ENCODE peak calls at places on chromosome 21, in ten cellular contexts. One of them, this sample, is unnamed.

GRCh38 chr21:35635994-35636393 is 424.3 kb downstream of the SETD4 start:
- DNase-seq in effector memory CD8-positive, alpha-beta T cell: no peak
- DNase-seq in nucleus accumbens: no peak
- DNase-seq in AG08396: no peak
- DNase-seq in Right ventricle myocardium superior: no peak
- DNase-seq in stimulated activated CD4-positive, alpha-beta T cell treated with anti-CD3 and anti-CD28 coated beads, Interleukin-2, amount 100 ng/mL, for 24 hours: no peak
- DNase-seq in gastrocnemius medialis: no peak
- DNase-seq in fibroblast of lung: no peak
- DNase-seq in NCI-H69: no peak
- DNase-seq in posterior cingulate gyrus: no peak
- DNase-seq in this sample: no peak

GRCh38 chr21:45497846-45498645 is 44.2 kb downstream of the SLC19A1 start:
- DNase-seq in nucleus accumbens: no peak
- DNase-seq in AG08396: no peak
- DNase-seq in fibroblast of lung: no peak
- DNase-seq in effector memory CD8-positive, alpha-beta T cell: no peak
- DNase-seq in Right ventricle myocardium superior: peak
- DNase-seq in NCI-H69: no peak
- DNase-seq in posterior cingulate gyrus: no peak
- DNase-seq in stimulated activated CD4-positive, alpha-beta T cell treated with anti-CD3 and anti-CD28 coated beads, Interleukin-2, amount 100 ng/mL, for 24 hours: no peak
- DNase-seq in gastrocnemius medialis: no peak
- DNase-seq in this sample: no peak

GRCh38 chr21:42854246-42855010 is 24.9 kb downstream of the WDR4 start:
- DNase-seq in nucleus accumbens: no peak
- DNase-seq in Right ventricle myocardium superior: no peak
- DNase-seq in AG08396: no peak
- DNase-seq in fibroblast of lung: no peak
- DNase-seq in NCI-H69: no peak
- DNase-seq in effector memory CD8-positive, alpha-beta T cell: no peak
- DNase-seq in posterior cingulate gyrus: no peak
- DNase-seq in gastrocnemius medialis: no peak
- DNase-seq in stimulated activated CD4-positive, alpha-beta T cell treated with anti-CD3 and anti-CD28 coated beads, Interleukin-2, amount 100 ng/mL, for 24 hours: no peak
- DNase-seq in this sample: no peak

GRCh38 chr21:16330340-16331319 is 600.8 kb downstream of the USP25 start:
- DNase-seq in stimulated activated CD4-positive, alpha-beta T cell treated with anti-CD3 and anti-CD28 coated beads, Interleukin-2, amount 100 ng/mL, for 24 hours: no peak
- DNase-seq in posterior cingulate gyrus: no peak
- DNase-seq in Right ventricle myocardium superior: no peak
- DNase-seq in fibroblast of lung: peak
- DNase-seq in gastrocnemius medialis: no peak
- DNase-seq in nucleus accumbens: peak
- DNase-seq in effector memory CD8-positive, alpha-beta T cell: no peak
- DNase-seq in AG08396: peak
- DNase-seq in NCI-H69: peak
- DNase-seq in this sample: no peak

GRCh38 chr21:35427320-35428040 is 378.4 kb upstream of the RUNX1 start:
- DNase-seq in Right ventricle myocardium superior: peak
- DNase-seq in stimulated activated CD4-positive, alpha-beta T cell treated with anti-CD3 and anti-CD28 coated beads, Interleukin-2, amount 100 ng/mL, for 24 hours: no peak
- DNase-seq in gastrocnemius medialis: no peak
- DNase-seq in NCI-H69: no peak
- DNase-seq in posterior cingulate gyrus: no peak
- DNase-seq in AG08396: no peak
- DNase-seq in nucleus accumbens: no peak
- DNase-seq in fibroblast of lung: no peak
- DNase-seq in effector memory CD8-positive, alpha-beta T cell: no peak
- DNase-seq in this sample: no peak

GRCh38 chr21:33943293-33943692 is 27.7 kb upstream of the ATP5PO start:
- DNase-seq in gastrocnemius medialis: no peak
- DNase-seq in effector memory CD8-positive, alpha-beta T cell: no peak
- DNase-seq in stimulated activated CD4-positive, alpha-beta T cell treated with anti-CD3 and anti-CD28 coated beads, Interleukin-2, amount 100 ng/mL, for 24 hours: no peak
- DNase-seq in NCI-H69: no peak
- DNase-seq in nucleus accumbens: no peak
- DNase-seq in fibroblast of lung: no peak
- DNase-seq in AG08396: no peak
- DNase-seq in posterior cingulate gyrus: no peak
- DNase-seq in Right ventricle myocardium superior: no peak
- DNase-seq in this sample: no peak

GRCh38 chr21:43370091-43370658 is 56.8 kb downstream of the SIK1 start:
- DNase-seq in gastrocnemius medialis: no peak
- DNase-seq in Right ventricle myocardium superior: no peak
- DNase-seq in AG08396: no peak
- DNase-seq in stimulated activated CD4-positive, alpha-beta T cell treated with anti-CD3 and anti-CD28 coated beads, Interleukin-2, amount 100 ng/mL, for 24 hours: no peak
- DNase-seq in NCI-H69: peak
- DNase-seq in nucleus accumbens: no peak
- DNase-seq in fibroblast of lung: peak
- DNase-seq in effector memory CD8-positive, alpha-beta T cell: no peak
- DNase-seq in posterior cingulate gyrus: peak
- DNase-seq in this sample: no peak

GRCh38 chr21:16536661-16537359 is 807.0 kb downstream of the USP25 start:
- DNase-seq in nucleus accumbens: no peak
- DNase-seq in Right ventricle myocardium superior: no peak
- DNase-seq in stimulated activated CD4-positive, alpha-beta T cell treated with anti-CD3 and anti-CD28 coated beads, Interleukin-2, amount 100 ng/mL, for 24 hours: no peak
- DNase-seq in fibroblast of lung: peak
- DNase-seq in posterior cingulate gyrus: no peak
- DNase-seq in effector memory CD8-positive, alpha-beta T cell: no peak
- DNase-seq in NCI-H69: no peak
- DNase-seq in AG08396: no peak
- DNase-seq in gastrocnemius medialis: no peak
- DNase-seq in this sample: no peak

GRCh38 chr21:45343891-45344290 is 56.2 kb upstream of the POFUT2 start:
- DNase-seq in Right ventricle myocardium superior: no peak
- DNase-seq in fibroblast of lung: no peak
- DNase-seq in effector memory CD8-positive, alpha-beta T cell: no peak
- DNase-seq in nucleus accumbens: no peak
- DNase-seq in stimulated activated CD4-positive, alpha-beta T cell treated with anti-CD3 and anti-CD28 coated beads, Interleukin-2, amount 100 ng/mL, for 24 hours: no peak
- DNase-seq in gastrocnemius medialis: no peak
- DNase-seq in NCI-H69: no peak
- DNase-seq in AG08396: no peak
- DNase-seq in posterior cingulate gyrus: no peak
- DNase-seq in this sample: no peak

GRCh38 chr21:32203877-32204480 is 74.9 kb downstream of the MIS18A start:
- DNase-seq in gastrocnemius medialis: no peak
- DNase-seq in fibroblast of lung: no peak
- DNase-seq in nucleus accumbens: no peak
- DNase-seq in Right ventricle myocardium superior: no peak
- DNase-seq in NCI-H69: no peak
- DNase-seq in AG08396: no peak
- DNase-seq in stimulated activated CD4-positive, alpha-beta T cell treated with anti-CD3 and anti-CD28 coated beads, Interleukin-2, amount 100 ng/mL, for 24 hours: no peak
- DNase-seq in effector memory CD8-positive, alpha-beta T cell: no peak
- DNase-seq in posterior cingulate gyrus: no peak
- DNase-seq in this sample: no peak

GRCh38 chr21:38310619-38311018 is 53.8 kb downstream of the KCNJ15 start:
- DNase-seq in AG08396: no peak
- DNase-seq in gastrocnemius medialis: no peak
- DNase-seq in stimulated activated CD4-positive, alpha-beta T cell treated with anti-CD3 and anti-CD28 coated beads, Interleukin-2, amount 100 ng/mL, for 24 hours: no peak
- DNase-seq in fibroblast of lung: peak
- DNase-seq in Right ventricle myocardium superior: no peak
- DNase-seq in posterior cingulate gyrus: no peak
- DNase-seq in effector memory CD8-positive, alpha-beta T cell: no peak
- DNase-seq in nucleus accumbens: no peak
- DNase-seq in NCI-H69: peak
- DNase-seq in this sample: no peak

GRCh38 chr21:18705971-18706370 is 302.4 kb upstream of the TMPRSS15 start:
- DNase-seq in NCI-H69: no peak
- DNase-seq in stimulated activated CD4-positive, alpha-beta T cell treated with anti-CD3 and anti-CD28 coated beads, Interleukin-2, amount 100 ng/mL, for 24 hours: no peak
- DNase-seq in AG08396: no peak
- DNase-seq in gastrocnemius medialis: no peak
- DNase-seq in posterior cingulate gyrus: no peak
- DNase-seq in Right ventricle myocardium superior: no peak
- DNase-seq in fibroblast of lung: no peak
- DNase-seq in nucleus accumbens: no peak
- DNase-seq in effector memory CD8-positive, alpha-beta T cell: no peak
- DNase-seq in this sample: no peak

GRCh38 chr21:35072960-35073359 is 23.9 kb upstream of the RUNX1 start:
- DNase-seq in NCI-H69: no peak
- DNase-seq in AG08396: peak
- DNase-seq in fibroblast of lung: peak
- DNase-seq in posterior cingulate gyrus: no peak
- DNase-seq in effector memory CD8-positive, alpha-beta T cell: no peak
- DNase-seq in gastrocnemius medialis: no peak
- DNase-seq in Right ventricle myocardium superior: peak
- DNase-seq in nucleus accumbens: no peak
- DNase-seq in stimulated activated CD4-positive, alpha-beta T cell treated with anti-CD3 and anti-CD28 coated beads, Interleukin-2, amount 100 ng/mL, for 24 hours: no peak
- DNase-seq in this sample: no peak

GRCh38 chr21:44903689-44904088 is 17.0 kb downstream of the ITGB2 start:
- DNase-seq in nucleus accumbens: no peak
- DNase-seq in posterior cingulate gyrus: no peak
- DNase-seq in AG08396: no peak
- DNase-seq in fibroblast of lung: no peak
- DNase-seq in effector memory CD8-positive, alpha-beta T cell: no peak
- DNase-seq in gastrocnemius medialis: no peak
- DNase-seq in NCI-H69: no peak
- DNase-seq in stimulated activated CD4-positive, alpha-beta T cell treated with anti-CD3 and anti-CD28 coated beads, Interleukin-2, amount 100 ng/mL, for 24 hours: no peak
- DNase-seq in Right ventricle myocardium superior: peak
- DNase-seq in this sample: no peak

GRCh38 chr21:32083175-32083574 is 195.7 kb downstream of the MIS18A start:
- DNase-seq in Right ventricle myocardium superior: no peak
- DNase-seq in stimulated activated CD4-positive, alpha-beta T cell treated with anti-CD3 and anti-CD28 coated beads, Interleukin-2, amount 100 ng/mL, for 24 hours: no peak
- DNase-seq in fibroblast of lung: peak
- DNase-seq in AG08396: no peak
- DNase-seq in NCI-H69: peak
- DNase-seq in effector memory CD8-positive, alpha-beta T cell: no peak
- DNase-seq in posterior cingulate gyrus: no peak
- DNase-seq in nucleus accumbens: no peak
- DNase-seq in gastrocnemius medialis: no peak
- DNase-seq in this sample: no peak

GRCh38 chr21:44304846-44305245 is 5.0 kb downstream of the PFKL start:
- DNase-seq in AG08396: peak
- DNase-seq in effector memory CD8-positive, alpha-beta T cell: no peak
- DNase-seq in posterior cingulate gyrus: peak
- DNase-seq in gastrocnemius medialis: no peak
- DNase-seq in nucleus accumbens: peak
- DNase-seq in Right ventricle myocardium superior: no peak
- DNase-seq in stimulated activated CD4-positive, alpha-beta T cell treated with anti-CD3 and anti-CD28 coated beads, Interleukin-2, amount 100 ng/mL, for 24 hours: peak
- DNase-seq in fibroblast of lung: peak
- DNase-seq in NCI-H69: peak
- DNase-seq in this sample: no peak

GRCh38 chr21:40272037-40272436 is 404.8 kb downstream of the PCP4 start:
- DNase-seq in effector memory CD8-positive, alpha-beta T cell: no peak
- DNase-seq in NCI-H69: no peak
- DNase-seq in fibroblast of lung: no peak
- DNase-seq in posterior cingulate gyrus: no peak
- DNase-seq in nucleus accumbens: no peak
- DNase-seq in Right ventricle myocardium superior: no peak
- DNase-seq in AG08396: no peak
- DNase-seq in gastrocnemius medialis: no peak
- DNase-seq in stimulated activated CD4-positive, alpha-beta T cell treated with anti-CD3 and anti-CD28 coated beads, Interleukin-2, amount 100 ng/mL, for 24 hours: no peak
- DNase-seq in this sample: no peak

GRCh38 chr21:32702702-32703101 is 25.1 kb downstream of the SYNJ1 start:
- DNase-seq in Right ventricle myocardium superior: no peak
- DNase-seq in NCI-H69: no peak
- DNase-seq in stimulated activated CD4-positive, alpha-beta T cell treated with anti-CD3 and anti-CD28 coated beads, Interleukin-2, amount 100 ng/mL, for 24 hours: no peak
- DNase-seq in fibroblast of lung: peak
- DNase-seq in nucleus accumbens: no peak
- DNase-seq in AG08396: peak
- DNase-seq in gastrocnemius medialis: no peak
- DNase-seq in posterior cingulate gyrus: no peak
- DNase-seq in effector memory CD8-positive, alpha-beta T cell: no peak
- DNase-seq in this sample: no peak

GRCh38 chr21:28247454-28248020 is 745.1 kb downstream of the LTN1 start:
- DNase-seq in posterior cingulate gyrus: no peak
- DNase-seq in NCI-H69: no peak
- DNase-seq in fibroblast of lung: no peak
- DNase-seq in AG08396: no peak
- DNase-seq in effector memory CD8-positive, alpha-beta T cell: no peak
- DNase-seq in nucleus accumbens: no peak
- DNase-seq in stimulated activated CD4-positive, alpha-beta T cell treated with anti-CD3 and anti-CD28 coated beads, Interleukin-2, amount 100 ng/mL, for 24 hours: no peak
- DNase-seq in Right ventricle myocardium superior: no peak
- DNase-seq in gastrocnemius medialis: no peak
- DNase-seq in this sample: no peak

GRCh38 chr21:45539046-45539795 is 3.0 kb downstream of the SLC19A1 start:
- DNase-seq in Right ventricle myocardium superior: peak
- DNase-seq in NCI-H69: no peak
- DNase-seq in posterior cingulate gyrus: no peak
- DNase-seq in stimulated activated CD4-positive, alpha-beta T cell treated with anti-CD3 and anti-CD28 coated beads, Interleukin-2, amount 100 ng/mL, for 24 hours: no peak
- DNase-seq in gastrocnemius medialis: no peak
- DNase-seq in effector memory CD8-positive, alpha-beta T cell: no peak
- DNase-seq in AG08396: no peak
- DNase-seq in fibroblast of lung: no peak
- DNase-seq in nucleus accumbens: no peak
- DNase-seq in this sample: peak

GRCh38 chr21:41923641-41924342 is 30.0 kb downstream of the C2CD2 start:
- DNase-seq in NCI-H69: peak
- DNase-seq in nucleus accumbens: no peak
- DNase-seq in stimulated activated CD4-positive, alpha-beta T cell treated with anti-CD3 and anti-CD28 coated beads, Interleukin-2, amount 100 ng/mL, for 24 hours: no peak
- DNase-seq in fibroblast of lung: peak
- DNase-seq in posterior cingulate gyrus: no peak
- DNase-seq in gastrocnemius medialis: no peak
- DNase-seq in AG08396: peak
- DNase-seq in effector memory CD8-positive, alpha-beta T cell: no peak
- DNase-seq in Right ventricle myocardium superior: no peak
- DNase-seq in this sample: no peak

GRCh38 chr21:44516828-44517174 is 23.2 kb downstream of the KRTAP10-1 start:
- DNase-seq in nucleus accumbens: no peak
- DNase-seq in Right ventricle myocardium superior: peak
- DNase-seq in AG08396: no peak
- DNase-seq in fibroblast of lung: no peak
- DNase-seq in posterior cingulate gyrus: no peak
- DNase-seq in stimulated activated CD4-positive, alpha-beta T cell treated with anti-CD3 and anti-CD28 coated beads, Interleukin-2, amount 100 ng/mL, for 24 hours: no peak
- DNase-seq in effector memory CD8-positive, alpha-beta T cell: no peak
- DNase-seq in NCI-H69: no peak
- DNase-seq in gastrocnemius medialis: no peak
- DNase-seq in this sample: no peak

GRCh38 chr21:33289199-33289819 is 23.1 kb downstream of the IL10RB start:
- DNase-seq in fibroblast of lung: no peak
- DNase-seq in effector memory CD8-positive, alpha-beta T cell: no peak
- DNase-seq in gastrocnemius medialis: no peak
- DNase-seq in AG08396: no peak
- DNase-seq in posterior cingulate gyrus: no peak
- DNase-seq in stimulated activated CD4-positive, alpha-beta T cell treated with anti-CD3 and anti-CD28 coated beads, Interleukin-2, amount 100 ng/mL, for 24 hours: no peak
- DNase-seq in nucleus accumbens: no peak
- DNase-seq in Right ventricle myocardium superior: no peak
- DNase-seq in NCI-H69: no peak
- DNase-seq in this sample: no peak

GRCh38 chr21:20997633-20998455 is at the start of gene NCAM2:
- DNase-seq in NCI-H69: peak
- DNase-seq in Right ventricle myocardium superior: peak
- DNase-seq in gastrocnemius medialis: no peak
- DNase-seq in effector memory CD8-positive, alpha-beta T cell: peak
- DNase-seq in posterior cingulate gyrus: peak
- DNase-seq in nucleus accumbens: peak
- DNase-seq in stimulated activated CD4-positive, alpha-beta T cell treated with anti-CD3 and anti-CD28 coated beads, Interleukin-2, amount 100 ng/mL, for 24 hours: peak
- DNase-seq in AG08396: peak
- DNase-seq in fibroblast of lung: peak
- DNase-seq in this sample: peak

GRCh38 chr21:28550057-28550825 is 442.4 kb downstream of the LTN1 start:
- DNase-seq in posterior cingulate gyrus: no peak
- DNase-seq in stimulated activated CD4-positive, alpha-beta T cell treated with anti-CD3 and anti-CD28 coated beads, Interleukin-2, amount 100 ng/mL, for 24 hours: no peak
- DNase-seq in Right ventricle myocardium superior: no peak
- DNase-seq in NCI-H69: no peak
- DNase-seq in gastrocnemius medialis: no peak
- DNase-seq in nucleus accumbens: no peak
- DNase-seq in effector memory CD8-positive, alpha-beta T cell: no peak
- DNase-seq in AG08396: no peak
- DNase-seq in fibroblast of lung: no peak
- DNase-seq in this sample: no peak

GRCh38 chr21:42048870-42049577 is 22.1 kb upstream of the UMODL1 start:
- DNase-seq in Right ventricle myocardium superior: no peak
- DNase-seq in AG08396: no peak
- DNase-seq in gastrocnemius medialis: no peak
- DNase-seq in stimulated activated CD4-positive, alpha-beta T cell treated with anti-CD3 and anti-CD28 coated beads, Interleukin-2, amount 100 ng/mL, for 24 hours: no peak
- DNase-seq in effector memory CD8-positive, alpha-beta T cell: no peak
- DNase-seq in posterior cingulate gyrus: no peak
- DNase-seq in nucleus accumbens: no peak
- DNase-seq in NCI-H69: no peak
- DNase-seq in fibroblast of lung: no peak
- DNase-seq in this sample: no peak

GRCh38 chr21:41943468-41944250 is 10.2 kb downstream of the C2CD2 start:
- DNase-seq in Right ventricle myocardium superior: no peak
- DNase-seq in posterior cingulate gyrus: peak
- DNase-seq in fibroblast of lung: no peak
- DNase-seq in gastrocnemius medialis: no peak
- DNase-seq in nucleus accumbens: peak
- DNase-seq in AG08396: no peak
- DNase-seq in effector memory CD8-positive, alpha-beta T cell: no peak
- DNase-seq in stimulated activated CD4-positive, alpha-beta T cell treated with anti-CD3 and anti-CD28 coated beads, Interleukin-2, amount 100 ng/mL, for 24 hours: no peak
- DNase-seq in NCI-H69: no peak
- DNase-seq in this sample: no peak

GRCh38 chr21:33434770-33435360 is 31.7 kb downstream of the IFNGR2 start:
- DNase-seq in posterior cingulate gyrus: no peak
- DNase-seq in fibroblast of lung: peak
- DNase-seq in stimulated activated CD4-positive, alpha-beta T cell treated with anti-CD3 and anti-CD28 coated beads, Interleukin-2, amount 100 ng/mL, for 24 hours: peak
- DNase-seq in Right ventricle myocardium superior: no peak
- DNase-seq in gastrocnemius medialis: peak
- DNase-seq in nucleus accumbens: no peak
- DNase-seq in effector memory CD8-positive, alpha-beta T cell: no peak
- DNase-seq in AG08396: peak
- DNase-seq in NCI-H69: no peak
- DNase-seq in this sample: no peak